ENCODE peak calls at places on chromosomes 6 and 20, in eight cellular contexts. O is sigmoid colon, Y is brain microvascular endothelial cell, A is upper lobe of right lung, C is fibroblast of lung, W is Peyer's patch, G is NB4, F is RWPE2. N is an unnamed sample.

GRCh38 chr20:62815066-62815991 is 1.5 kb upstream of the COL9A3 start:
- DNase-seq in F (peak), O (no peak), Y (no peak), C (no peak), A (no peak), W (no peak), G (no peak), N (no peak)

GRCh38 chr6:145368075-145368474 is 367.2 kb downstream of the EPM2A start:
- DNase-seq in O (no peak), G (no peak), F (no peak), A (no peak), Y (no peak), C (peak), W (no peak), N (no peak)

GRCh38 chr6:142376115-142376514 is 74.3 kb downstream of the ADGRG6 start:
- DNase-seq in O (no peak), Y (no peak), C (no peak), A (no peak), F (no peak), W (no peak), G (no peak), N (no peak)

GRCh38 chr20:44056010-44056698 is 130.8 kb downstream of the JPH2 start:
- DNase-seq in A (peak), C (no peak), W (peak), Y (peak), O (peak), F (peak), G (peak), N (no peak)

GRCh38 chr6:90286884-90287488 is 9.7 kb downstream of the BACH2 start:
- DNase-seq in O (no peak), G (peak), A (no peak), F (no peak), W (no peak), Y (peak), C (peak), N (no peak)

GRCh38 chr20:57627972-57628650 is 7.9 kb upstream of the ZBP1 start:
- DNase-seq in Y (peak), A (peak), C (peak), G (peak), F (peak), W (no peak), O (no peak), N (no peak)

GRCh38 chr6:24428615-24429014 is 25.9 kb downstream of the MRS2 start:
- DNase-seq in F (no peak), A (no peak), O (no peak), W (no peak), G (no peak), Y (peak), C (peak), N (no peak)

GRCh38 chr6:7050911-7051779 is 56.6 kb upstream of the RREB1 start:
- DNase-seq in G (peak), A (peak), C (peak), O (peak), Y (peak), W (peak), F (peak), N (peak)

GRCh38 chr6:19446570-19446969 is 390.6 kb upstream of the ID4 start:
- DNase-seq in O (no peak), F (no peak), W (no peak), Y (no peak), G (no peak), A (no peak), C (no peak), N (no peak)

GRCh38 chr6:146041282-146041681 is 12.4 kb downstream of the GRM1 start:
- DNase-seq in Y (peak), A (no peak), W (no peak), G (peak), O (no peak), C (no peak), F (no peak), N (no peak)

GRCh38 chr6:104957301-104958177 is 632 bp downstream of the LIN28B start:
- DNase-seq in Y (no peak), A (no peak), G (peak), C (no peak), O (no peak), F (no peak), W (no peak), N (no peak)
- H3K4me3 ChIP-seq in Y (no peak), A (no peak), G (peak), C (no peak), O (no peak), F (no peak), W (no peak), N (no peak)

GRCh38 chr20:59342017-59342957 is 41.9 kb downstream of the EDN3 start:
- DNase-seq in Y (no peak), O (no peak), W (no peak), G (peak), A (no peak), C (no peak), F (no peak), N (no peak)
- H3K4me3 ChIP-seq in Y (no peak), O (no peak), W (no peak), G (no peak), A (no peak), C (no peak), F (no peak), N (no peak)

GRCh38 chr20:58893355-58894151 is 41.0 kb downstream of the GNAS start:
- DNase-seq in W (no peak), G (peak), A (no peak), C (no peak), F (no peak), Y (no peak), O (no peak), N (no peak)
- H3K4me3 ChIP-seq in W (no peak), G (peak), A (peak), C (peak), F (peak), Y (peak), O (peak), N (peak)

GRCh38 chr6:99612551-99613397 is 6.1 kb downstream of the PRDM13 start:
- DNase-seq in A (no peak), W (no peak), Y (no peak), F (no peak), G (no peak), C (no peak), O (no peak), N (no peak)

GRCh38 chr6:99617131-99617530 is 10.5 kb downstream of the PRDM13 start:
- DNase-seq in A (no peak), Y (no peak), C (no peak), O (no peak), G (no peak), F (no peak), W (no peak), N (no peak)

GRCh38 chr6:99613398-99613704 is 6.7 kb downstream of the PRDM13 start:
- DNase-seq in Y (no peak), W (peak), C (peak), F (no peak), O (no peak), A (no peak), G (no peak), N (no peak)

GRCh38 chr6:99613705-99614429 is 7.2 kb downstream of the PRDM13 start:
- DNase-seq in F (no peak), A (no peak), C (no peak), W (peak), Y (no peak), O (no peak), G (peak), N (no peak)

GRCh38 chr6:99614430-99615161 is 8.0 kb downstream of the PRDM13 start:
- DNase-seq in A (no peak), W (peak), G (peak), O (no peak), Y (no peak), F (no peak), C (no peak), N (no peak)
- H3K4me3 ChIP-seq in A (peak), W (peak), G (no peak), O (peak), Y (no peak), F (no peak), C (no peak), N (no peak)

N was measured in AG04449.